ENCODE peak calls at places on chromosomes 13 and 19, in six cellular contexts. C, K, P, Z, J and A are unnamed samples.

GRCh38 chr13:24287748-24288287 is 21.6 kb upstream of the C1QTNF9 start:
- DNase-seq in P (no peak), J (no peak), K (no peak), C (no peak), Z (no peak), A (no peak)

GRCh38 chr13:46343279-46343949 is 43.6 kb downstream of the RUBCNL start:
- DNase-seq in K (no peak), P (no peak), Z (no peak), J (no peak), C (no peak), A (no peak)

GRCh38 chr13:97855570-97855970 is 97.9 kb upstream of the IPO5 start:
- DNase-seq in J (no peak), C (peak; percentile 83), Z (peak; percentile 63), K (no peak), P (peak; percentile 65), A (peak; percentile 92)

GRCh38 chr19:6062274-6062673 is 48.0 kb downstream of the RFX2 start:
- DNase-seq in Z (no peak), P (no peak), C (no peak), K (peak; percentile 72), J (peak; percentile 23), A (no peak)

GRCh38 chr19:46489445-46490272 is 6.0 kb downstream of the PNMA8B start:
- DNase-seq in K (peak; percentile 83), P (no peak), Z (peak; percentile 71), C (peak; percentile 52), J (no peak), A (peak; percentile 43)

GRCh38 chr13:111407381-111408131 is 87.1 kb downstream of the TEX29 start:
- DNase-seq in C (no peak), P (no peak), J (no peak), K (no peak), Z (no peak), A (no peak)

GRCh38 chr13:94703721-94704314 is 8.5 kb downstream of the SOX21 start:
- DNase-seq in K (no peak), Z (no peak), C (no peak), J (no peak), P (no peak), A (no peak)

GRCh38 chr19:38425810-38426466 is at the start of gene RASGRP4:
- DNase-seq in C (no peak), K (no peak), J (no peak), P (no peak), Z (no peak), A (no peak)